ENCODE peak calls at places on chromosomes 2 and 18, in seven cellular contexts. B is K562, S is HCT116, Z is SK-N-SH, F is HepG2, D is H1, V is GM12878. X is an unnamed sample.

GRCh38 chr2:1687254-1687653 is 57.1 kb downstream of the PXDN start:
- DNase-seq in B (no peak), S (no peak), Z (no peak), F (no peak), D (no peak), V (no peak), X (no peak)

GRCh38 chr18:76658627-76659026 is 163.6 kb upstream of the ZNF516 start:
- DNase-seq in B (peak; percentile 8), S (no peak), Z (peak; percentile 37), F (no peak), D (no peak), V (no peak), X (no peak)

GRCh38 chr2:226738821-226739507 is 60.7 kb downstream of the IRS1 start:
- DNase-seq in B (no peak), S (no peak), Z (no peak), F (peak; percentile 79), D (no peak), V (no peak), X (no peak)

GRCh38 chr18:23209031-23209430 is 73.7 kb downstream of the CABLES1 start:
- DNase-seq in B (no peak), S (no peak), Z (no peak), F (peak; percentile 53), D (no peak), V (no peak), X (no peak)

GRCh38 chr2:38017836-38018235 is 58.1 kb downstream of the CYP1B1 start:
- DNase-seq in B (no peak), S (no peak), Z (no peak), F (no peak), D (no peak), V (no peak), X (peak; percentile 15)

GRCh38 chr2:54574107-54574859 is 118.2 kb downstream of the SPTBN1 start:
- DNase-seq in B (peak; percentile 60), S (no peak), Z (no peak), F (peak; percentile 88), D (no peak), V (peak; percentile 86), X (no peak)

GRCh38 chr2:207133862-207134519 is 31.8 kb downstream of the KLF7 start:
- DNase-seq in B (no peak), S (no peak), Z (no peak), F (no peak), D (no peak), V (no peak), X (peak; percentile 63)

GRCh38 chr2:16716944-16717343 is 51.3 kb upstream of the CYRIA start:
- DNase-seq in B (no peak), S (no peak), Z (no peak), F (no peak), D (no peak), V (no peak), X (no peak)

GRCh38 chr2:86368181-86368824 is 30.9 kb upstream of the REEP1 start:
- DNase-seq in B (peak; percentile 66), S (peak; percentile 33), Z (peak; percentile 81), F (peak; percentile 43), D (peak; percentile 41), V (no peak), X (peak; percentile 55)

GRCh38 chr2:11667866-11668637 is 1.9 kb downstream of the NTSR2 start:
- DNase-seq in B (no peak), S (no peak), Z (no peak), F (no peak), D (no peak), V (no peak), X (no peak)

GRCh38 chr2:241069821-241070281 is 32.2 kb downstream of the MTERF4 start:
- DNase-seq in B (peak; percentile 42), S (no peak), Z (no peak), F (no peak), D (no peak), V (no peak), X (no peak)

DNA sequence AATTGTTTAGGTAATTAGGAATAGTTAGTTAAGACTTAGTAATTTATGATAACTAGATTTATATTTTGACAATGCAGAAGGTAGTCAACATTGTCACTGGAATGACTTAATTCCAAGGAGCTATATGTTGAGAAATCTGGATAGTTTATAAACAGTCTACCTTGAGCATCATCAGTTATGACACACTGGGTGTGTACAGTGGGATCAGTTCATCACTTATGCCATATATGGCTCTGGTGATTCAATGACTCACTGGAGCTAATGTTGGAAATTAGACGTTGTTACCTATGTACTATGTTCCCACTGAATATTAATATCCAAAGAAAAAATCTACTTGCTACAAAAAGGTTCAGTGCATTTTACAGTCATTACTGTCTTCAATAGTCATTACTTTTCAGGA is 34.1 kb upstream of the ITPRID2 start:
- DNase-seq in B (no peak), S (peak; percentile 27), Z (no peak), F (no peak), D (no peak), V (no peak), X (no peak)
- TF ChIP-seq YY1 in B (no peak), S (no peak), Z (no peak), F (no peak), D (no peak), V (no peak), X (no peak)

DNA sequence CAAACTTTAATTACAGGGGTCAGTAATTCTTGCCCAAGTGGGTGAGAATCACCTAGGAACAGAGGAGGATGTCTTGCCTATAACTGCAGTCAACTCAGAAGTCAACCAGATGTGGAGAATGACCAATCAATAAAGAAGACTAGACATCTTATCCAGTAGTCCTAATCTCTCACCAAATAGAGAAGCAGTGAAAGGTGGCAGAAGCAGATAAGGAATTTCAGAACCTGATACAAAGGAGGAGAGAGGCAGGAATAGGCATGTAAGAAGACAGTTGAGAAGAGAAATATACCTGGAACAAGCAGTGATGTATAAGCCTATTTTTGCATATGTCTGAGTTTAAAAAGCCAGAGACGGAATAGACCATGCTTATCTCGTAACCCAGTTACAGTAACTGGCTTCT is 401.2 kb downstream of the SUCLG1 start:
- DNase-seq in B (peak; percentile 14), S (no peak), Z (no peak), F (no peak), D (no peak), V (no peak), X (no peak)
- H3K9ac ChIP-seq in B (no peak overlapping the region), S (no peak overlapping the region), Z (no peak overlapping the region), F (no peak overlapping the region), D (no peak overlapping the region), V (no peak overlapping the region), X (no peak overlapping the region)

GRCh38 chr2:230734247-230735175 is 21.9 kb downstream of the CAB39 start:
- DNase-seq in B (no peak), S (no peak), Z (no peak), F (no peak), D (no peak), V (no peak), X (no peak)

GRCh38 chr2:230732914-230733401 is 20.3 kb downstream of the CAB39 start:
- DNase-seq in B (no peak), S (no peak), Z (no peak), F (no peak), D (no peak), V (no peak), X (no peak)

GRCh38 chr2:230738391-230738811 is 25.8 kb downstream of the CAB39 start:
- DNase-seq in B (no peak), S (no peak), Z (no peak), F (peak; percentile 35), D (no peak), V (no peak), X (no peak)

GRCh38 chr2:230737791-230738226 is 25.2 kb downstream of the CAB39 start:
- DNase-seq in B (no peak), S (no peak), Z (no peak), F (no peak), D (no peak), V (no peak), X (no peak)

DNA sequence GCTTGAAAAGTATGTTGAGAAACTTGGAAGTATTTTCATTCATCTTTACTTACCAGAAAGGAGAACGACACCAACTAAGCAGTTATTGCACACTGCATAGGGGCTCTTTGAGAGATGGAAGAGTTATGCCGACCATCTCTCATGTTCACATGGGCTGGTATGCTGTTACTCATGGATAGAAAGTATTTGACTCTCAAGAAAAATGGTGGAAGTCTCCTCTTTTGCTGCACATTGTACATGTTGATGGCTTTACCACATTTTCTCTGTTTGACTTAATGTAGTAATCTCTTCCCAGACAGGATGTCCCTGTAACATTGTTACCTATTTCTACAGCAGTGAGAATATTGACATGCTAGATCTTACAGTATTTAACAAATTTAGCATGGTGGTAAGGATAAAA is 23.2 kb downstream of the CAB39 start:
- DNase-seq in B (no peak), S (no peak), Z (no peak), F (no peak), D (no peak), V (no peak), X (no peak)
- H3K4me1 ChIP-seq in B (peaks cover 4% of the 10 kb centered on the region), S (peaks cover 20% of the 10 kb centered on the region), Z (peaks cover 5% of the 10 kb centered on the region), F (peaks cover 50% of the 10 kb centered on the region), D (no peaks in the 10 kb centered on the region), V (peaks cover 23% of the 10 kb centered on the region), X (no peaks in the 10 kb centered on the region)

GRCh38 chr2:71619230-71619741 is 165.9 kb downstream of the DYSF start:
- DNase-seq in B (no peak), S (no peak), Z (no peak), F (no peak), D (no peak), V (no peak), X (no peak)

GRCh38 chr2:71620116-71620515 is 166.8 kb downstream of the DYSF start:
- DNase-seq in B (no peak), S (no peak), Z (no peak), F (no peak), D (no peak), V (no peak), X (no peak)

GRCh38 chr2:71617266-71617665 is 163.9 kb downstream of the DYSF start:
- DNase-seq in B (no peak), S (no peak), Z (no peak), F (no peak), D (no peak), V (no peak), X (no peak)

GRCh38 chr2:71620851-71621251 is 167.5 kb downstream of the DYSF start:
- DNase-seq in B (no peak), S (no peak), Z (no peak), F (no peak), D (no peak), V (no peak), X (no peak)

DNA sequence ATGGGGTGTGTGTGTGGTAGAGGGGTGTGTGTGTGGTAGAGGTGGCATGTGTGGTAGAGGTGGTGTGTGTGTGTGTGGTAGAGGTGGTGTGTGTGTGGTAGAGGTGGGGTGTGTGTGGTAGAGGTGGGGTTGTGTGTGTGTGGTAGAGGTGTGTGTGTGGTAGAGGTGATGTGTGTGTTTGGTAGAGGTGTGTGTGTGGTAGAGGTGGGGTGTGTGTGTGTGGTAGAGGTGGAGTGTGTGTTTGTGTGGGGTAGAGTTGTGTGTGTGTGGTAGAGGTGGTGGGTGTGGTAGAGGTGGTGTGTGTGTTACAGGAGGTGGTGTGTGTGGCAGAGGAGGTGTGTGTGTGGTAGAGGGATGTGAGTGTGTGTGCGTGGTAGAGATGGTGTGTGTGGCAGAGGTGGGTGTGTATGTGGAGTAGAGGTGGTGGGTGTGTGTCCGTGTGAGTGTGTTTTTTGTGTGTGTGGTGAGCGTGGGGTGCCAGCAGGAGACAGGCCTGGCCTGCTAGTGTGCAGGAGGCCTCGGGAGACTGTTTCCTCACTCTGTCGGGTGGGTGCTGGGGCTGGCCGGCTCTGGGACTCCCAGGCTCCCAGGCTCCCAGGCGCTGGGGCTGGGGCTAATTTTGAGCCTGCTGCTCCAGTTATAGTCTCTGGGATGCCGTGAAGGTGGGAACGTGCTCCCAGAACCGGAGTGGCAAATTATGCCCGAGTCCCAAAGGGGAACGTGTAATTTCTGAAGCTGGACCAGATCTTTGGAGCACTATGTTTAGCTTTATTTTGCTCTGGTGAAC is 165.2 kb downstream of the DYSF start:
- DNase-seq in B (no peak), S (no peak), Z (peak; percentile 53), F (no peak), D (no peak), V (no peak), X (no peak)
- TF ChIP-seq YY1 in B (no peak), S (no peak), Z (no peak), F (no peak), D (no peak), V (no peak), X (no peak)

GRCh38 chr18:29439398-29439797 is 1262.5 kb upstream of the CDH2 start:
- DNase-seq in B (no peak), S (no peak), Z (no peak), F (no peak), D (no peak), V (no peak), X (no peak)
- H3K9ac ChIP-seq in B (no peak overlapping the region), S (no peak overlapping the region), Z (no peak overlapping the region), F (no peak overlapping the region), D (no peak overlapping the region), V (no peak overlapping the region), X (no peak overlapping the region)

X was measured in NT2/D1.